ENCODE peak calls at places on chromosomes 3 and 15, in ten cellular contexts. One of them, this sample, is unnamed.
A peak's percentile ranks its signal among the peaks of the same experiment; 100 is the strongest.

GRCh38 chr15:77035999-77036471 is 34.9 kb downstream of the TSPAN3 start:
- DNase-seq in AG10803: no peak
- DNase-seq in lung: no peak
- DNase-seq in A549: no peak
- DNase-seq in mammary epithelial cell: no peak
- DNase-seq in psoas muscle: no peak
- DNase-seq in fibroblast of lung: no peak
- DNase-seq in A673: no peak
- DNase-seq in HL-60: no peak
- DNase-seq in choroid plexus epithelial cell: no peak
- DNase-seq in this sample: no peak

GRCh38 chr3:10194328-10195071 is 29.8 kb downstream of the IRAK2 start:
- DNase-seq in AG10803: no peak
- DNase-seq in lung: no peak
- DNase-seq in A549: no peak
- DNase-seq in mammary epithelial cell: peak; percentile 92
- DNase-seq in psoas muscle: peak; percentile 30
- DNase-seq in fibroblast of lung: no peak
- DNase-seq in A673: no peak
- DNase-seq in HL-60: no peak
- DNase-seq in choroid plexus epithelial cell: no peak
- DNase-seq in this sample: no peak

GRCh38 chr15:88454867-88455810 is 12.0 kb downstream of the MRPL46 start:
- DNase-seq in AG10803: peak; percentile 78
- DNase-seq in lung: peak; percentile 58
- DNase-seq in A549: peak; percentile 84
- DNase-seq in mammary epithelial cell: peak; percentile 59
- DNase-seq in psoas muscle: peak; percentile 45
- DNase-seq in fibroblast of lung: peak; percentile 70
- DNase-seq in A673: peak; percentile 81
- DNase-seq in HL-60: peak; percentile 64
- DNase-seq in choroid plexus epithelial cell: peak; percentile 84
- DNase-seq in this sample: peak; percentile 62

GRCh38 chr3:30691944-30692343 is 85.5 kb downstream of the TGFBR2 start:
- DNase-seq in AG10803: peak; percentile 25
- DNase-seq in lung: no peak
- DNase-seq in A549: no peak
- DNase-seq in mammary epithelial cell: no peak
- DNase-seq in psoas muscle: no peak
- DNase-seq in fibroblast of lung: no peak
- DNase-seq in A673: peak; percentile 73
- DNase-seq in HL-60: no peak
- DNase-seq in choroid plexus epithelial cell: no peak
- DNase-seq in this sample: no peak

GRCh38 chr3:156371683-156372082 is 183.2 kb downstream of the SSR3 start:
- DNase-seq in AG10803: no peak
- DNase-seq in lung: no peak
- DNase-seq in A549: no peak
- DNase-seq in mammary epithelial cell: no peak
- DNase-seq in psoas muscle: no peak
- DNase-seq in fibroblast of lung: no peak
- DNase-seq in A673: no peak
- DNase-seq in HL-60: no peak
- DNase-seq in choroid plexus epithelial cell: no peak
- DNase-seq in this sample: no peak

GRCh38 chr3:178393833-178394232 is 142.4 kb upstream of the KCNMB2 start:
- DNase-seq in AG10803: peak; percentile 89
- DNase-seq in lung: no peak
- DNase-seq in A549: no peak
- DNase-seq in mammary epithelial cell: peak; percentile 8
- DNase-seq in psoas muscle: no peak
- DNase-seq in fibroblast of lung: peak; percentile 87
- DNase-seq in A673: no peak
- DNase-seq in HL-60: no peak
- DNase-seq in choroid plexus epithelial cell: peak; percentile 87
- DNase-seq in this sample: peak; percentile 77

GRCh38 chr15:74628199-74628598 is 12.6 kb downstream of the CLK3 start:
- DNase-seq in AG10803: no peak
- DNase-seq in lung: no peak
- DNase-seq in A549: no peak
- DNase-seq in mammary epithelial cell: no peak
- DNase-seq in psoas muscle: no peak
- DNase-seq in fibroblast of lung: no peak
- DNase-seq in A673: no peak
- DNase-seq in HL-60: no peak
- DNase-seq in choroid plexus epithelial cell: no peak
- DNase-seq in this sample: no peak

GRCh38 chr3:107765524-107765923 is 242.8 kb downstream of the BBX start:
- DNase-seq in AG10803: no peak
- DNase-seq in lung: no peak
- DNase-seq in A549: no peak
- DNase-seq in mammary epithelial cell: no peak
- DNase-seq in psoas muscle: no peak
- DNase-seq in fibroblast of lung: no peak
- DNase-seq in A673: no peak
- DNase-seq in HL-60: no peak
- DNase-seq in choroid plexus epithelial cell: no peak
- DNase-seq in this sample: no peak

GRCh38 chr3:13215940-13216546 is 142.8 kb upstream of the IQSEC1 start:
- DNase-seq in AG10803: peak; percentile 65
- DNase-seq in lung: no peak
- DNase-seq in A549: peak; percentile 68
- DNase-seq in mammary epithelial cell: peak; percentile 72
- DNase-seq in psoas muscle: no peak
- DNase-seq in fibroblast of lung: peak; percentile 17
- DNase-seq in A673: no peak
- DNase-seq in HL-60: no peak
- DNase-seq in choroid plexus epithelial cell: peak; percentile 64
- DNase-seq in this sample: peak; percentile 60

GRCh38 chr3:158731938-158732855 is at the start of gene RARRES1:
- DNase-seq in AG10803: peak; percentile 39
- DNase-seq in lung: peak; percentile 71
- DNase-seq in A549: peak; percentile 70
- DNase-seq in mammary epithelial cell: peak; percentile 70
- DNase-seq in psoas muscle: peak; percentile 68
- DNase-seq in fibroblast of lung: peak; percentile 71
- DNase-seq in A673: peak; percentile 40
- DNase-seq in HL-60: no peak
- DNase-seq in choroid plexus epithelial cell: peak; percentile 68
- DNase-seq in this sample: peak; percentile 47

GRCh38 chr15:45906230-45906629 is 271.4 kb downstream of the SQOR start:
- DNase-seq in AG10803: no peak
- DNase-seq in lung: no peak
- DNase-seq in A549: no peak
- DNase-seq in mammary epithelial cell: no peak
- DNase-seq in psoas muscle: no peak
- DNase-seq in fibroblast of lung: no peak
- DNase-seq in A673: no peak
- DNase-seq in HL-60: no peak
- DNase-seq in choroid plexus epithelial cell: no peak
- DNase-seq in this sample: no peak

GRCh38 chr15:64864080-64864479 is 22.4 kb downstream of the PLEKHO2 start:
- DNase-seq in AG10803: no peak
- DNase-seq in lung: no peak
- DNase-seq in A549: no peak
- DNase-seq in mammary epithelial cell: no peak
- DNase-seq in psoas muscle: no peak
- DNase-seq in fibroblast of lung: no peak
- DNase-seq in A673: no peak
- DNase-seq in HL-60: no peak
- DNase-seq in choroid plexus epithelial cell: no peak
- DNase-seq in this sample: no peak

GRCh38 chr3:195047536-195047935 is 223.4 kb downstream of the XXYLT1 start:
- DNase-seq in AG10803: no peak
- DNase-seq in lung: no peak
- DNase-seq in A549: no peak
- DNase-seq in mammary epithelial cell: no peak
- DNase-seq in psoas muscle: no peak
- DNase-seq in fibroblast of lung: no peak
- DNase-seq in A673: no peak
- DNase-seq in HL-60: no peak
- DNase-seq in choroid plexus epithelial cell: no peak
- DNase-seq in this sample: no peak
- TF ChIP-seq CTCF in AG10803: no peak
- TF ChIP-seq CTCF in lung: no peak
- TF ChIP-seq CTCF in A549: no peak
- TF ChIP-seq CTCF in mammary epithelial cell: no peak
- TF ChIP-seq CTCF in psoas muscle: no peak
- TF ChIP-seq CTCF in fibroblast of lung: no peak
- TF ChIP-seq CTCF in A673: no peak
- TF ChIP-seq CTCF in HL-60: no peak
- TF ChIP-seq CTCF in choroid plexus epithelial cell: no peak
- TF ChIP-seq CTCF in this sample: no peak

DNA sequence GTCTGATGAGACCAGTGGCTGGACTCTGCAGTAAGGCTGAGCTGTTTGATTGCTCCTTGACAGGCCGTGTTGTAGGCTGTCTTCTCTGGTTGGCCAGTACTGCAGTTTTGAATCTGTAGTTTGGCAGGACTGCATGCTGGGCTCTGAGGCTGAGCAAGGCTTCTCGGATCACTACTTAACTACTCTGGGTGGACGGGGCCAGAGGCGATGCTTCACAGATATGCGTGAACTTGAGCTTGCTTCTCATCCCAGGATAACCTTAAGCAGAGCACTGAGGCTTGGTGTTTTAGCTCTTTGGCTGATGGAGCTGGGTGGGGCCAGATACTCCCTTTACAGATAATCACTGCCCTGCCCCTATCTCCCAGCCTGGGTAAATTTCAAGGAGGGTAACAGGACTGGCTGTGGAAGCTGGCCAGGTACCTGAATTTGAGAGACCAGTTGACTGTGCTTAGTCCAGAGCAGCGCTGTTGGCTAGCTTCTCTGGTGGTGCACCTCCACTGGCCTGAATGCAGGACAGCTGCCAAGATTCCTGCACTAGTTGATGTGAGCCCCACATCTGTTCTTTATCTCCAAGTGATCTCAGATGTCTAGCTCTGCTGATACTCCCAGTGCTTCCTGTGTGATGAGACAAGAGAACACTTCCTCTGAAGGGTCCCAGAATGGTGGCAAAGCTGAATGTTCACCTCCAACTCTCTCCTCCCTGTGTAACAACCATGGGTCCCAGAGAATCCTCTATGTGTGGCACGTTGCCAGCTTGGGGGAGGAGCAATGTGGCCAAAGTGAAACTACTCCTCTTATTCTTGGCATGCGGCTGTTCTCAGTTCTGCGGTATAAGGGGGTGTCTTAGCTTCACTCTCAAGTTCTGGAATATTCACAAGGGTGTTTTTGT is 37.9 kb downstream of the RPL39L start:
- DNase-seq in AG10803: peak; percentile 64
- DNase-seq in lung: peak; percentile 76
- DNase-seq in A549: peak; percentile 22
- DNase-seq in mammary epithelial cell: peak; percentile 52
- DNase-seq in psoas muscle: peak; percentile 72
- DNase-seq in fibroblast of lung: peak; percentile 76
- DNase-seq in A673: peak; percentile 82
- DNase-seq in HL-60: peak; percentile 38
- DNase-seq in choroid plexus epithelial cell: peak; percentile 93
- DNase-seq in this sample: peak; percentile 81
- H3K4me3 ChIP-seq in AG10803: peak overlapping the region; percentile 43
- H3K4me3 ChIP-seq in lung: no peak overlapping the region
- H3K4me3 ChIP-seq in A549: peak overlapping the region; percentile 25
- H3K4me3 ChIP-seq in mammary epithelial cell: peak overlapping the region; percentile 8
- H3K4me3 ChIP-seq in psoas muscle: peak overlapping the region; percentile 36
- H3K4me3 ChIP-seq in fibroblast of lung: peak overlapping the region; percentile 19
- H3K4me3 ChIP-seq in A673: peak overlapping the region; percentile 20
- H3K4me3 ChIP-seq in HL-60: no peak overlapping the region
- H3K4me3 ChIP-seq in choroid plexus epithelial cell: peak overlapping the region; percentile 46
- H3K4me3 ChIP-seq in this sample: peak overlapping the region; percentile 4

DNA sequence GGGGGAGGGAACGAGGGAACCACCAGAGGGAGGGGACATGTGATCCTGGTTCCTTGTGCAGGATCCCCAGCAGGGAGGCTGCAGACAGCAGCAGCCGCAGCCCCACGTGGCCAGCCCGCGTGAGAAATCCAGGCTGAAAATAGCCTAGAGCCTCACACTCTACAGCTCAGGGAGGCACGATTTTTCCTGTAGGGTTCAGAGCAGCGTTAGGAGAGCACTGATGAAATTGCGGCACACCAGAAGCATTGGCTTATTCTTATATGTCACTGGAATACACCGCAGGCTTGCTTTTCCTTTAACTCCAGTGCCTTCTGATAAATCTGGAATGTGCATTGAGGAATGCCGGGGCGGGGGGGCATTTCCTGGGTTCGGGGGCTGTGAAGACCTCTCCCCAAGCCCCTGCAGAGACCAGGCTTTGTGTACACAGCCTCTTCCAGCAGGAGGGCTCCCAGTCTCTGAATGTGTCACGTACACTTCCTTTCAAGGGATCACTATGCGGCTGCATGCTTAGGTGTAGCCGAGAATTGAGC is 193.0 kb downstream of the ATP10A start:
- DNase-seq in AG10803: peak; percentile 65
- DNase-seq in lung: peak; percentile 41
- DNase-seq in A549: peak; percentile 7
- DNase-seq in mammary epithelial cell: no peak
- DNase-seq in psoas muscle: peak; percentile 76
- DNase-seq in fibroblast of lung: peak; percentile 53
- DNase-seq in A673: peak; percentile 37
- DNase-seq in HL-60: no peak
- DNase-seq in choroid plexus epithelial cell: peak; percentile 63
- DNase-seq in this sample: peak; percentile 89
- TF ChIP-seq CTCF in AG10803: no peak
- TF ChIP-seq CTCF in lung: no peak
- TF ChIP-seq CTCF in A549: no peak
- TF ChIP-seq CTCF in mammary epithelial cell: no peak
- TF ChIP-seq CTCF in psoas muscle: no peak
- TF ChIP-seq CTCF in fibroblast of lung: no peak
- TF ChIP-seq CTCF in A673: no peak
- TF ChIP-seq CTCF in HL-60: no peak
- TF ChIP-seq CTCF in choroid plexus epithelial cell: no peak
- TF ChIP-seq CTCF in this sample: no peak

DNA sequence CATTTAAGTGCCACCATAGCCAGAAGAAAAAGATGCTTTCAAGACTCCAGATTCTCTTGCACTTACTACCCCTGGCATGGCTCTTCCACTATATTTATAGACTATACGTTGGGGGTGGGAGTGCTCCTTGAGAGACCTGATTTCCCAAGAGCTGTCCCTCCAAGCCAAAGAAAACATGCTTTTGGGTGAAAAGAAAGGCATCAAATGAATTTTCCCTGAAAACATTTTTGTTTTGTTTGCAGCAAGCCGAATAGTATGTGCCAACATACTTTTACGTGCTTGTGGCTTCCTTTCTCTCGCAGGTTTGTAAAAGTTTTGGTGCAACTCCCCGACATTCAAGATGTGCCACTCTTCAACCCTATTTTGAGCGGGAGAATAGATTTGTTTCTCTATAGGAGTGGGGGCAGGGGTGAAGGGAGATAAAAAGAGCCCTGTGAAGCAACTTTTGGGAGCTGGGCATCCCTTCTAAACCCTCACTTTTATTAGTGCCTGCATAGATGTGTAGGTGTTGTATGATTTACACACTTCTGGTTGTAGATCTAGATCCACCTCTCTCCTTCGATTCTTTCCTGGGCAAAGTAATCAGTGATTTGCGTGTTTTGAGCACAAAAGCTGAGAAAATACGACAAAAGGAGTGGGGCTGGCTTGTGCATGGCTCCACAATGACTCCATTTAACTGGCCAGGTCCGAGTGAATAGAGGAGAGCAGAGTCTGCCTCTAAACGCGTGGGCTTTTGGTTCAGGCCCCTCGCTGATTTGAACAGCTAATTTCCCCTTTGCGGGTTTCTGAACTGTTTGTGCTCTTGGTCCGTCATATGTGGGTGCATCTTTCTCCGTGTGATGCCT is 17.6 kb downstream of the SOX2 start:
- DNase-seq in AG10803: no peak
- DNase-seq in lung: no peak
- DNase-seq in A549: no peak
- DNase-seq in mammary epithelial cell: no peak
- DNase-seq in psoas muscle: no peak
- DNase-seq in fibroblast of lung: no peak
- DNase-seq in A673: no peak
- DNase-seq in HL-60: no peak
- DNase-seq in choroid plexus epithelial cell: no peak
- DNase-seq in this sample: no peak
- H3K4me3 ChIP-seq in AG10803: no peak overlapping the region
- H3K4me3 ChIP-seq in lung: no peak overlapping the region
- H3K4me3 ChIP-seq in A549: no peak overlapping the region
- H3K4me3 ChIP-seq in mammary epithelial cell: no peak overlapping the region
- H3K4me3 ChIP-seq in psoas muscle: no peak overlapping the region
- H3K4me3 ChIP-seq in fibroblast of lung: no peak overlapping the region
- H3K4me3 ChIP-seq in A673: no peak overlapping the region
- H3K4me3 ChIP-seq in HL-60: no peak overlapping the region
- H3K4me3 ChIP-seq in choroid plexus epithelial cell: no peak overlapping the region
- H3K4me3 ChIP-seq in this sample: no peak overlapping the region